ENCODE peak calls at places on chromosomes 5 and 9, in nine cellular contexts. L is substantia nigra; N is left lung; H is CD4-positive, alpha-beta T cell; U is aorta; S is neural progenitor cell; W is fibroblast of lung; Y is cardiac muscle cell; J is IMR-90. T is an unnamed sample.

GRCh38 chr5:38831909-38832308 is 13.9 kb upstream of the OSMR start:
- DNase-seq in L (peak; percentile 9), N (no peak), H (no peak), U (no peak), S (peak; percentile 71), W (peak; percentile 59), Y (peak; percentile 63), J (peak; percentile 45), T (no peak)

GRCh38 chr9:98009926-98010325 is 26.8 kb downstream of the ANP32B start:
- DNase-seq in L (no peak), N (no peak), H (no peak), U (no peak), S (no peak), W (peak; percentile 73), Y (no peak), J (peak; percentile 18), T (peak; percentile 60)

GRCh38 chr5:157076558-157076957 is 17.6 kb upstream of the HAVCR1 start:
- DNase-seq in L (no peak), N (no peak), H (no peak), U (no peak), S (no peak), W (peak; percentile 59), Y (no peak), J (peak; percentile 45), T (no peak)

GRCh38 chr5:158174918-158175663 is 316.1 kb upstream of the CLINT1 start:
- DNase-seq in L (peak; percentile 51), N (peak; percentile 62), H (peak; percentile 3), U (peak; percentile 81), S (peak; percentile 92), W (peak; percentile 43), Y (peak; percentile 83), J (peak; percentile 56), T (peak; percentile 41)

GRCh38 chr9:112050544-112051475 is 124.3 kb downstream of the SUSD1 start:
- DNase-seq in L (no peak), N (peak; percentile 57), H (no peak), U (peak; percentile 71), S (peak; percentile 31), W (peak; percentile 99), Y (no peak), J (peak; percentile 97), T (no peak)

GRCh38 chr5:54443264-54443663 is 12.2 kb upstream of the HSPB3 start:
- DNase-seq in L (no peak), N (no peak), H (no peak), U (no peak), S (peak; percentile 51), W (peak; percentile 25), Y (peak; percentile 69), J (peak; percentile 63), T (no peak)

GRCh38 chr5:73093943-73094342 is 26.4 kb upstream of the TMEM171 start:
- DNase-seq in L (no peak), N (no peak), H (no peak), U (no peak), S (no peak), W (peak; percentile 82), Y (no peak), J (peak; percentile 78), T (no peak)

GRCh38 chr5:3249401-3249800 is 346.2 kb upstream of the IRX1 start:
- DNase-seq in L (no peak), N (no peak), H (no peak), U (no peak), S (no peak), W (no peak), Y (no peak), J (no peak), T (no peak)

GRCh38 chr5:104598285-104598684 is 1035.7 kb upstream of the NUDT12 start:
- DNase-seq in L (no peak), N (no peak), H (no peak), U (no peak), S (no peak), W (no peak), Y (no peak), J (no peak), T (no peak)

GRCh38 chr5:72831685-72832084 is 15.2 kb downstream of the TNPO1 start:
- DNase-seq in L (no peak), N (no peak), H (no peak), U (no peak), S (no peak), W (no peak), Y (no peak), J (no peak), T (no peak)

GRCh38 chr5:3842591-3842990 is 247.0 kb downstream of the IRX1 start:
- DNase-seq in L (no peak), N (no peak), H (no peak), U (no peak), S (no peak), W (no peak), Y (no peak), J (no peak), T (no peak)

GRCh38 chr5:102678267-102679058 is 76.6 kb upstream of the PAM start:
- DNase-seq in L (no peak), N (no peak), H (no peak), U (no peak), S (no peak), W (peak; percentile 84), Y (no peak), J (peak; percentile 60), T (no peak)

GRCh38 chr5:139976703-139977102 is 66.4 kb downstream of the NRG2 start:
- DNase-seq in L (no peak), N (no peak), H (no peak), U (no peak), S (no peak), W (no peak), Y (no peak), J (no peak), T (no peak)

GRCh38 chr5:143682221-143682620 is 129.7 kb upstream of the HMHB1 start:
- DNase-seq in L (no peak), N (no peak), H (no peak), U (no peak), S (no peak), W (no peak), Y (peak; percentile 40), J (peak; percentile 79), T (no peak)

GRCh38 chr5:142915840-142916424 is 145.8 kb downstream of the ARHGAP26 start:
- DNase-seq in L (peak; percentile 29), N (peak; percentile 41), H (no peak), U (no peak), S (peak; percentile 67), W (peak; percentile 39), Y (peak; percentile 55), J (peak; percentile 48), T (no peak)

GRCh38 chr5:657570-657969 is 35.6 kb downstream of the TPPP start:
- DNase-seq in L (no peak), N (peak; percentile 30), H (no peak), U (peak; percentile 30), S (no peak), W (peak; percentile 95), Y (no peak), J (peak; percentile 93), T (no peak)

GRCh38 chr5:132445640-132445923 is 45.0 kb downstream of the IRF1 start:
- DNase-seq in L (no peak), N (no peak), H (no peak), U (no peak), S (no peak), W (no peak), Y (no peak), J (no peak), T (no peak)

GRCh38 chr5:132444841-132445639 is 45.5 kb downstream of the IRF1 start:
- DNase-seq in L (no peak), N (no peak), H (no peak), U (no peak), S (no peak), W (no peak), Y (no peak), J (no peak), T (no peak)

GRCh38 chr5:132445930-132446329 is 44.6 kb downstream of the IRF1 start:
- DNase-seq in L (no peak), N (no peak), H (no peak), U (no peak), S (no peak), W (no peak), Y (no peak), J (no peak), T (no peak)

GRCh38 chr5:132447196-132447595 is 43.4 kb downstream of the IRF1 start:
- DNase-seq in L (no peak), N (no peak), H (no peak), U (no peak), S (no peak), W (no peak), Y (no peak), J (no peak), T (no peak)

DNA sequence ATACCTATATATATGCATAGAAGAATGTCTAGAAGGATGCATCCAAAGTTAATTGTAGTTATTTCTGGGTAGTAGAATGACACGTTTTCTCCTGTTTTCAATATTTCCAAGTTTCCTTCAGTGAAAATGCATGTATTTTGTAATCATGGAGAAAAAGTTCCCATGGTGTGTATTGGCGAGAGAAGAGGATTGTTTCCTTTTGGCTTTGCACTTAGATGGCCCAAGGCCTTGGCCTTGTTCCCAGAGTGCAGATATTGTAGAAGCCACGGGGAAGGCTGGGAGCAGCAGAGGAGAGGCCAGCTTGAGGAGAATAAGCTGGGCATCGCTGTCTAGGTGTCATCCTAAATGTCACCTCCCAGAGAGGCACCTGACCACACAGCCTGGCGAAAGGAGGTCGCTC is 44.0 kb downstream of the IRF1 start:
- DNase-seq in L (peak; percentile 36), N (peak; percentile 56), H (no peak), U (peak; percentile 75), S (no peak), W (peak; percentile 62), Y (no peak), J (peak; percentile 75), T (no peak)
- H3K27ac ChIP-seq in L (no peak overlapping the region), N (peak overlapping the region; percentile 24), H (no peak overlapping the region), U (no peak overlapping the region), S (no peak overlapping the region), W (no peak overlapping the region), Y (no peak overlapping the region), J (no peak overlapping the region), T (peak overlapping the region; percentile 42)

DNA sequence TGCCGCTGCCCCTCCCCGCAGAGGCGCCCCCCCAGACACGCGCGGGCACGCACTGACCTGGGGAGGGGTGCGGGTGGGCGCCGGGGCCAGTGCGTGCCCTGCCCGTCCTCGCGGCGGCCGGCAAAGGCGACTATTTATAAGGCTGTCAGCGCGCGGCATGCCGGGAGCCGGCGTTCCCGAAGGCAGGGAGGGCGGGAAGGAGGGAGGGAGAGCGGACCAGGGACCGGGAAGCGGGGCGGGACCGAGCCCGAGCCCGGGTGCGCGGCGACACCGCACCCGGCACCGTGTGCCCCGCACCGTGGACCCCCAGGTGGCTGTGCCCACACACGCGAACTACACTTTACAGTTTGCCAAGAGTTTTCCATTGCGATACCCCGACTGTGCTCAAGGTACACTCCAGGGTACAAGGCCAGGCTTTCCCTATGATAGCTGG is at the start of gene AK1:
- DNase-seq in L (peak; percentile 89), N (peak; percentile 83), H (no peak), U (peak; percentile 88), S (peak; percentile 81), W (peak; percentile 55), Y (peak; percentile 84), J (peak; percentile 37), T (peak; percentile 64)
- H3K27ac ChIP-seq in L (peak within 1 kb of the TSS; percentile 66), N (peak within 1 kb of the TSS; percentile 70), H (no peak within 1 kb of the TSS), U (no peak within 1 kb of the TSS), S (no peak within 1 kb of the TSS), W (peak within 1 kb of the TSS; percentile 75), Y (peak within 1 kb of the TSS; percentile 67), J (peak within 1 kb of the TSS; percentile 86), T (peak within 1 kb of the TSS; percentile 87)

GRCh38 chr9:130452835-130453234 is 8.1 kb downstream of the ASS1 start:
- DNase-seq in L (no peak), N (no peak), H (no peak), U (no peak), S (no peak), W (no peak), Y (no peak), J (no peak), T (no peak)
- H3K27ac ChIP-seq in L (no peak overlapping the region), N (no peak overlapping the region), H (no peak overlapping the region), U (no peak overlapping the region), S (no peak overlapping the region), W (no peak overlapping the region), Y (no peak overlapping the region), J (no peak overlapping the region), T (no peak overlapping the region)

GRCh38 chr9:128175743-128176142 is 15.6 kb downstream of the CIZ1 start:
- DNase-seq in L (no peak), N (no peak), H (no peak), U (no peak), S (no peak), W (no peak), Y (no peak), J (no peak), T (no peak)
- H3K27ac ChIP-seq in L (no peak overlapping the region), N (no peak overlapping the region), H (no peak overlapping the region), U (no peak overlapping the region), S (no peak overlapping the region), W (no peak overlapping the region), Y (no peak overlapping the region), J (peak overlapping the region; percentile 88), T (no peak overlapping the region)

T was measured in breast epithelium.